ENCODE peak calls at places on chromosomes 7 and 10, in six cellular contexts. W is glutamatergic neuron; T is left ventricle myocardium superior; U is stimulated activated CD8-positive, alpha-beta memory T cell treated with anti-CD3 and anti-CD28 coated beads, Interleukin-7, amount 100 ng/mL, for 1 hour; G is stimulated activated CD4-positive, alpha-beta T cell treated with anti-CD3 and anti-CD28 coated beads, TNF-alpha, amount 100 ng/mL, for 48 hours; A is activated CD8-positive, alpha-beta memory T cell treated with anti-CD3 and anti-CD28 coated beads, Interleukin-2, amount 50 U/mL, for 4 hours. Z is an unnamed sample.

GRCh38 chr10:131655101-131655849 is 245.5 kb upstream of the PPP2R2D start:
- DNase-seq in A (no peak), W (peak), G (no peak), T (no peak), U (no peak), Z (no peak)

GRCh38 chr7:51680594-51681409 is 364.2 kb upstream of the COBL start:
- DNase-seq in A (no peak), T (no peak), W (no peak), U (no peak), G (no peak), Z (no peak)

GRCh38 chr10:123582084-123582989 is 83.8 kb upstream of the GPR26 start:
- DNase-seq in W (peak), T (peak), G (peak), A (peak), U (peak), Z (peak)

GRCh38 chr10:93773120-93773519 is 15.4 kb downstream of the LGI1 start:
- DNase-seq in G (no peak), W (no peak), A (no peak), T (no peak), U (no peak), Z (no peak)

GRCh38 chr10:48710647-48711046 is 26.0 kb downstream of the WDFY4 start:
- DNase-seq in G (no peak), A (no peak), W (no peak), U (no peak), T (peak), Z (no peak)

GRCh38 chr10:102578782-102579181 is 65.5 kb upstream of the TRIM8 start:
- DNase-seq in G (no peak), U (no peak), T (no peak), A (no peak), W (no peak), Z (no peak)

GRCh38 chr10:32068569-32068968 is 12.3 kb upstream of the KIF5B start:
- DNase-seq in A (no peak), G (no peak), W (no peak), U (no peak), T (peak), Z (no peak)

GRCh38 chr7:15720849-15721471 is 34.5 kb upstream of the MEOX2 start:
- DNase-seq in W (peak), A (no peak), U (no peak), T (no peak), G (no peak), Z (no peak)

GRCh38 chr7:24825315-24825917 is 68.2 kb upstream of the GSDME start:
- DNase-seq in W (no peak), T (no peak), A (no peak), G (no peak), U (no peak), Z (no peak)

GRCh38 chr10:101879456-101880189 is 36.0 kb upstream of the KCNIP2 start:
- DNase-seq in G (no peak), U (no peak), T (no peak), A (no peak), W (no peak), Z (no peak)

GRCh38 chr10:75425291-75426079 is 5.9 kb upstream of the LRMDA start:
- DNase-seq in T (no peak), G (no peak), W (no peak), U (no peak), A (no peak), Z (no peak)

GRCh38 chr7:46291064-46291463 is 370.0 kb upstream of the IGFBP3 start:
- DNase-seq in U (no peak), A (no peak), W (no peak), G (no peak), T (no peak), Z (no peak)

GRCh38 chr7:94095359-94096009 is 91.3 kb upstream of the BET1 start:
- DNase-seq in W (no peak), U (no peak), T (no peak), G (no peak), A (no peak), Z (no peak)

GRCh38 chr10:132649651-132650360 is 112.2 kb downstream of the INPP5A start:
- DNase-seq in W (peak), U (no peak), A (no peak), G (no peak), T (no peak), Z (no peak)

GRCh38 chr7:150665075-150665794 is 20.3 kb upstream of the GIMAP2 start:
- DNase-seq in U (no peak), A (peak), T (no peak), G (no peak), W (no peak), Z (no peak)

Z was measured in NCI-H187.